ENCODE peak calls at places on chromosome 4, in seven cellular contexts. R is amniotic stem cell; S is NCI-H2171 treated with DMSO at 0.1 percent for 48 hours; D is stimulated activated naive CD4-positive, alpha-beta T cell; F is nucleus accumbens; Q is ureter; N is HepG2. H is an unnamed sample.

GRCh38 chr4:39134674-39135073 is 47.7 kb upstream of the WDR19 start:
- DNase-seq in R (no peak), F (no peak), D (no peak), S (no peak), N (no peak), Q (no peak), H (no peak)

GRCh38 chr4:138736362-138736761 is 279.2 kb upstream of the NOCT start:
- DNase-seq in D (no peak), Q (no peak), S (no peak), F (no peak), R (no peak), N (no peak), H (peak; percentile 11)

GRCh38 chr4:68466185-68466584 is 18.9 kb downstream of the TMPRSS11E start:
- DNase-seq in S (no peak), F (no peak), Q (no peak), D (no peak), N (no peak), R (no peak), H (no peak)

GRCh38 chr4:127782025-127782274 is 172 bp upstream of the HSPA4L start:
- DNase-seq in F (peak; percentile 72), S (no peak), N (no peak), D (no peak), R (peak; percentile 84), Q (peak; percentile 84), H (peak; percentile 62)

GRCh38 chr4:131296192-131296591 is 1852.9 kb upstream of the PCDH10 start:
- DNase-seq in D (no peak), Q (no peak), N (no peak), F (no peak), R (no peak), S (no peak), H (no peak)

GRCh38 chr4:37441231-37442061 is 196.9 kb downstream of the NWD2 start:
- DNase-seq in R (no peak), N (peak; percentile 74), Q (no peak), S (no peak), F (no peak), D (no peak), H (no peak)

GRCh38 chr4:119652978-119653377 is 24.4 kb upstream of the PDE5A start:
- DNase-seq in R (no peak), D (no peak), S (no peak), N (no peak), Q (no peak), F (no peak), H (no peak)

GRCh38 chr4:113738251-113738650 is 23.3 kb downstream of the CAMK2D start:
- DNase-seq in F (no peak), Q (no peak), S (peak; percentile 33), R (no peak), D (no peak), N (no peak), H (no peak)

GRCh38 chr4:172726001-172726423 is 442.6 kb upstream of the GALNT7 start:
- DNase-seq in R (no peak), F (no peak), S (no peak), N (peak; percentile 72), Q (no peak), D (no peak), H (no peak)

GRCh38 chr4:127203561-127204260 is 429.0 kb upstream of the INTU start:
- DNase-seq in F (no peak), D (no peak), Q (no peak), R (peak; percentile 61), N (no peak), S (no peak), H (no peak)

GRCh38 chr4:138892483-138893386 is 122.8 kb upstream of the NOCT start:
- DNase-seq in Q (no peak), D (no peak), F (no peak), R (no peak), S (no peak), N (no peak), H (no peak)

GRCh38 chr4:100983426-100983825 is 363.9 kb downstream of the PPP3CA start:
- DNase-seq in F (no peak), R (no peak), N (no peak), D (no peak), Q (no peak), S (no peak), H (no peak)

GRCh38 chr4:26400140-26400539 is 79.3 kb downstream of the RBPJ start:
- DNase-seq in N (no peak), R (no peak), D (no peak), S (peak; percentile 1), Q (no peak), F (no peak), H (no peak)

H was measured in pulmonary artery endothelial cell.